ENCODE peak calls at places on chromosomes 16 and 17, in ten cellular contexts. Y is CD8-positive, alpha-beta T cell; H is H1; B is colonic mucosa; U is esophagus squamous epithelium; W is brain microvascular endothelial cell; G is tibial nerve; M is fibroblast of lung; Q is HL-60; T is GM23248. A is an unnamed sample.

GRCh38 chr17:10061131-10061581 is 137.2 kb downstream of the GAS7 start:
- DNase-seq in M (peak), B (no peak), Q (no peak), U (no peak), W (no peak), H (no peak), G (no peak), T (peak), Y (no peak), A (no peak)

GRCh38 chr17:61402073-61402541 is 2.5 kb downstream of the TBX2 start:
- DNase-seq in M (peak), G (no peak), W (no peak), B (no peak), T (no peak), Q (no peak), Y (no peak), H (no peak), U (no peak), A (peak)

GRCh38 chr16:57813466-57813865 is 11.2 kb upstream of the KIFC3 start:
- DNase-seq in Y (no peak), G (no peak), B (no peak), H (no peak), T (no peak), U (no peak), W (no peak), M (no peak), Q (no peak), A (no peak)

GRCh38 chr16:1283296-1283695 is 26.1 kb upstream of the UBE2I start:
- DNase-seq in H (no peak), U (no peak), G (no peak), B (no peak), Q (no peak), Y (no peak), W (no peak), T (no peak), M (no peak), A (no peak)

GRCh38 chr17:73910216-73910615 is 266.0 kb upstream of the SDK2 start:
- DNase-seq in M (no peak), B (no peak), Y (no peak), U (no peak), H (no peak), Q (no peak), G (no peak), T (no peak), W (no peak), A (no peak)

GRCh38 chr17:76053230-76054111 is 18.8 kb downstream of the SRP68 start:
- DNase-seq in B (no peak), Q (no peak), Y (no peak), H (no peak), M (peak), G (no peak), U (no peak), T (peak), W (peak), A (no peak)

GRCh38 chr16:81551821-81552304 is 107.3 kb downstream of the CMIP start:
- DNase-seq in M (peak), Y (no peak), H (no peak), Q (no peak), W (peak), T (peak), B (no peak), U (no peak), G (no peak), A (peak)

GRCh38 chr16:16067127-16067526 is 117.7 kb downstream of the ABCC1 start:
- DNase-seq in G (no peak), T (no peak), Q (no peak), B (no peak), H (no peak), W (no peak), Y (no peak), U (no peak), M (peak), A (no peak)

GRCh38 chr17:82518826-82519810 is at the start of gene FOXK2:
- DNase-seq in G (peak), Y (peak), T (peak), U (peak), B (peak), H (peak), M (peak), Q (peak), W (peak), A (peak)

GRCh38 chr17:82520041-82520910 is 744 bp downstream of the FOXK2 start:
- DNase-seq in H (no peak), Q (no peak), G (no peak), U (no peak), M (no peak), B (peak), Y (peak), W (no peak), T (peak), A (peak)

GRCh38 chr17:82517230-82517865 is 2.2 kb upstream of the FOXK2 start:
- DNase-seq in B (no peak), U (no peak), Q (no peak), Y (no peak), H (no peak), M (no peak), T (peak), G (no peak), W (no peak), A (no peak)
- H3K4me3 ChIP-seq in B (no peak), U (no peak), Q (no peak), Y (no peak), H (no peak), M (no peak), T (no peak), G (no peak), W (no peak), A (no peak)

GRCh38 chr16:47037746-47038458 is 64.4 kb upstream of the DNAJA2 start:
- DNase-seq in B (peak), H (no peak), G (peak), W (peak), T (peak), Y (peak), U (peak), M (peak), Q (peak), A (peak)

GRCh38 chr16:47036201-47036600 is 62.7 kb upstream of the DNAJA2 start:
- DNase-seq in B (no peak), Y (no peak), H (no peak), T (no peak), Q (no peak), G (no peak), U (no peak), W (no peak), M (no peak), A (no peak)

GRCh38 chr16:47034455-47034854 is 61.0 kb upstream of the DNAJA2 start:
- DNase-seq in H (no peak), T (no peak), U (no peak), W (no peak), Y (no peak), M (no peak), B (no peak), Q (no peak), G (no peak), A (no peak)

GRCh38 chr16:47035436-47035835 is 62.0 kb upstream of the DNAJA2 start:
- DNase-seq in Q (no peak), G (no peak), Y (no peak), W (no peak), U (no peak), M (no peak), H (no peak), T (no peak), B (no peak), A (no peak)

DNA sequence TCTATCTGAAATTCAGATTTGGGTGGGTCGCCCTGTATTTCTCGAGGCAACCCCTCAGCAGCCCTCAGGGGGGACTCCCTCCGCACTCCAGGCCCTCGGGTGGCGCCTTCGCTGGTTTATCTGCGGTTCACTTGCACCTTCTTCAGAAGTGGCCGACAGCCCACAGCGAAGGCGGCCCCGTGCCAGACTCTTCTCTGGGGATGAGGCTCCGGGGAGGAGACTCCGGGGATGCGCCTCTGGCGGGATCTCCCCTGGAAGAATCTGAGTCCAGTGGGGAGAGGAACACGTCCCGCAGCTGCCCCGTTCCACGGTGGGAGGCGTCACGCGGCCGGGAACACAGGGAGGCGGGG is 63.9 kb upstream of the DNAJA2 start:
- DNase-seq in B (peak), U (no peak), M (no peak), G (no peak), Y (peak), H (no peak), Q (no peak), T (no peak), W (no peak), A (no peak)
- H3K27ac ChIP-seq in B (no peak), U (peak), M (no peak), G (peak), Y (no peak), H (no peak), Q (no peak), T (no peak), W (peak), A (no peak)

GRCh38 chr16:56422896-56423441 is 2.4 kb downstream of the AMFR start:
- DNase-seq in H (no peak), W (no peak), U (no peak), Y (no peak), M (no peak), Q (no peak), B (no peak), T (no peak), G (no peak), A (no peak)
- H3K4me3 ChIP-seq in H (no peak), W (no peak), U (no peak), Y (no peak), M (peak), Q (no peak), B (no peak), T (peak), G (no peak), A (no peak)

GRCh38 chr17:41869426-41869825 is 4.2 kb upstream of the KLHL11 start:
- DNase-seq in U (no peak), Q (no peak), T (no peak), Y (no peak), B (no peak), M (no peak), W (no peak), H (no peak), G (no peak), A (peak)
- H3K27ac ChIP-seq in U (peak), Q (no peak), T (no peak), Y (no peak), B (no peak), M (no peak), W (no peak), H (no peak), G (no peak), A (no peak)

GRCh38 chr17:45218895-45219661 is 2.6 kb upstream of the FMNL1 start:
- DNase-seq in B (peak), Q (no peak), M (peak), G (peak), Y (peak), H (no peak), W (peak), T (peak), U (no peak), A (peak)
- H3K4me3 ChIP-seq in B (no peak), Q (no peak), M (no peak), G (no peak), Y (peak), H (no peak), W (no peak), T (peak), U (no peak), A (no peak)

DNA sequence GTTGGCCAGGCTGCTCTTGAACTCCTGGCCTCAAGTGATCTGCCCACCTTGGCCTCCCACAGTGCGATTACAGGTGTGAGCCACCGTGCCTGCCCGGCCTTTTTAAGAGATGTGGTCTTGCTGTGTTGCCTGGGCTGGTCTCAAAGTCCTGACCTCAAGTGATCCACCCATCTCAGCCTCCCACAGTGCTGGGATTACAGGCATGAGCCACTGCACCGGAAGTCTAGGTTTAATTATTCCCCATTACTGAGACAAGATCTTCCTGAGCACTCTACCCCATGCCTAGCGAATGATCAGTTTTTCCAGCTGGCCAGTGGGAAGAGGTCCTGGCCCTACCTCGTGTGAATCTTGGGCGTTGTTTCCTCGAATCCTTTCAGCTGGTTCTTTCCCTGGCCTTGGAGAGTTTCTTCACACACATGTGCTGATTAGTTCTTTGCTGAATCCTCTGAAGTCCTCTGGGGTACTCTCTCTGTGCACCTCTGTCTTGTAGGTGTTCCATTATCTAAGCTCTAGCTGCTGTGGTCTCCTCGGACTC is 18.9 kb downstream of the C16orf54 start:
- DNase-seq in G (no peak), Q (no peak), Y (no peak), H (no peak), U (no peak), M (no peak), W (no peak), T (no peak), B (no peak), A (peak)
- H3K27ac ChIP-seq in G (no peak), Q (no peak), Y (no peak), H (peak), U (no peak), M (no peak), W (no peak), T (no peak), B (no peak), A (no peak)

DNA sequence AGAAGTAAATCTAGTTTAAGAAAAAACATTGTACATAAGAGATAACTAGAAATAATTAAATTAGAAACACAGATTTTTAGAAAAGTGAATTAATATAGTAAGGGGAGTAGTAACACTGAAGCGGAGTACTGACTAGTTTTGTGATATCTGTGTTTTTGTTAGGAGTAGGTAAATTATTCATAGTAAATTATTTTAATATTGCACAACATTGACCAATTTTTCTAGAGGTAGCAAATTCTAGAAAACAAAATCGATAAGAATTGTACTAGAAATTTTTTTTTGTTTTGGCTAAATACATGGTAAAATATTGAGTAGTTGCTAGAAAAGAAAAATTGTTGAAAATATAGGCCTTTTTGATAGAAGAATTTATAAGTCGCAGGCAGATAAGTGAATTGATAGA is 156.5 kb downstream of the CHD9 start:
- DNase-seq in U (no peak), M (no peak), B (no peak), T (no peak), Y (no peak), H (no peak), W (no peak), G (no peak), Q (no peak), A (no peak)
- H3K4me3 ChIP-seq in U (no peak), M (peak), B (no peak), T (peak), Y (no peak), H (no peak), W (peak), G (no peak), Q (peak), A (peak)

GRCh38 chr17:81276781-81277180 is 18.3 kb downstream of the SLC38A10 start:
- DNase-seq in H (no peak), G (no peak), U (no peak), Y (no peak), T (no peak), W (no peak), Q (no peak), B (no peak), M (no peak), A (no peak)

GRCh38 chr17:81272616-81273015 is 22.5 kb downstream of the SLC38A10 start:
- DNase-seq in G (no peak), U (no peak), M (no peak), Y (no peak), Q (no peak), H (no peak), B (no peak), T (no peak), W (no peak), A (peak)

GRCh38 chr17:81274471-81274855 is 20.6 kb downstream of the SLC38A10 start:
- DNase-seq in U (no peak), W (no peak), M (no peak), T (no peak), Q (no peak), Y (no peak), H (no peak), B (no peak), G (no peak), A (no peak)

GRCh38 chr17:81271226-81271625 is 23.9 kb downstream of the SLC38A10 start:
- DNase-seq in T (no peak), G (no peak), M (no peak), U (no peak), Q (no peak), Y (no peak), H (no peak), B (no peak), W (no peak), A (no peak)

GRCh38 chr17:81273698-81274470 is 21.2 kb downstream of the SLC38A10 start:
- DNase-seq in B (no peak), U (no peak), Y (no peak), Q (no peak), G (no peak), T (no peak), H (no peak), W (no peak), M (no peak), A (no peak)
- H3K27ac ChIP-seq in B (no peak), U (no peak), Y (no peak), Q (no peak), G (no peak), T (no peak), H (no peak), W (no peak), M (no peak), A (no peak)

GRCh38 chr16:30377812-30378235 is 3.2 kb downstream of the MYL11 start:
- DNase-seq in Y (peak), Q (no peak), M (peak), W (peak), U (peak), G (peak), T (peak), H (no peak), B (peak), A (peak)
- H3K4me3 ChIP-seq in Y (peak), Q (peak), M (peak), W (peak), U (peak), G (peak), T (peak), H (peak), B (peak), A (peak)

GRCh38 chr17:48543854-48544355 is 1.0 kb downstream of the HOXB2 start:
- DNase-seq in Q (no peak), W (no peak), T (no peak), U (no peak), H (no peak), Y (peak), B (no peak), M (no peak), G (no peak), A (no peak)

GRCh38 chr17:48542956-48543853 is 1.7 kb downstream of the HOXB2 start:
- DNase-seq in T (peak), M (peak), B (peak), H (no peak), Q (no peak), G (peak), W (peak), Y (peak), U (no peak), A (no peak)

GRCh38 chr17:48545539-48545938 is 630 bp upstream of the HOXB2 start:
- DNase-seq in W (no peak), H (no peak), T (no peak), Q (no peak), B (no peak), M (no peak), U (no peak), G (no peak), Y (no peak), A (no peak)

GRCh38 chr17:48545022-48545376 is at the start of gene HOXB2:
- DNase-seq in W (no peak), G (no peak), H (no peak), U (no peak), T (peak), Y (no peak), Q (no peak), B (no peak), M (peak), A (no peak)

DNA sequence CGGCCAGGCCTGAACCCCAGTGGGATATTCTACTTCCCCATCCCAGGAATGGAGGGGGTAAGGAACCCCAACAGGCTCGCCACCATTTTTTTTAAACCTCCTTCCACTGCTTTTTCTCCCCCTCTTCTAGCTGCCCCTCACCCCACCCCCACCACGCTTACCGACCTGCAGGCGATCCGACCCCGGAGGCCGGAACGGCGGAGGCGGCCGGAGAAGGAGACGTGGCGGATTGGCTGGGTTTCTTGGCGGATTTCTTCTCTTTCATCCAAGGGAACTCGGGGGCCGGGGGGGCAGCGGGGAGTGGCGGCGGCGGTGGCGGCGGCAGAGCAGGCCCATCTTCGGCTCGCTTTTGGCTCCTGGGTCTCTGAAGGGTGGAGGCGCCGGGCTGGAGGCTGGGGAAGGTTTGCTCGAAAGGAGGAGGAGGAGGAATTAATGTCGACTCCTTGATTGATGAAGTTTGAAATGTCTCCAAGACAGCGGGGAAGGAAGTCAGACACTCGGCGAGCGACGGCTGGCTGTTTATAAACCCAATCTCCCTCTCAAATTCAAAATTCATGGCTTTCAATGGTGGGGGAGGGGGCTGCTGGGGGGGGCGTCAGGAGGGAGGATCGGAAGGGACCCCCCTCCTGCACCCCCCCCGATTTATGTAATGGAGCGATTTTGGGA is 420 bp downstream of the HOXB2 start:
- DNase-seq in H (no peak), Y (peak), W (no peak), U (no peak), B (peak), G (peak), M (peak), Q (no peak), T (peak), A (peak)
- H3K27ac ChIP-seq in H (no peak), Y (peak), W (no peak), U (peak), B (peak), G (peak), M (peak), Q (no peak), T (peak), A (peak)

A was measured in upper lobe of right lung.